ENCODE peak calls at places on chromosomes 7 and 10, in ten cellular contexts. C is CD4-positive, alpha-beta T cell; K is non-pigmented ciliary epithelial cell; A is NAMALWA; Z is ACHN; X is endothelial cell; J is suprapubic skin; I is central memory CD8-positive, alpha-beta T cell; E is activated CD4-positive, alpha-beta T cell treated with anti-CD3 and anti-CD28 coated beads, Interleukin-2, amount 50 U/mL, for 24 hours; U is cardiac muscle cell. H is an unnamed sample.
A peak's percentile ranks its signal among the peaks of the same experiment; 100 is the strongest.

GRCh38 chr10:129039406-129040345 is 427.4 kb upstream of the MGMT start:
- DNase-seq in C (no peak), K (no peak), A (no peak), Z (no peak), X (peak; percentile 50), J (no peak), I (no peak), E (no peak), U (no peak), H (no peak)

GRCh38 chr10:116744849-116745248 is 2.5 kb upstream of the HSPA12A start:
- DNase-seq in C (no peak), K (no peak), A (no peak), Z (no peak), X (no peak), J (no peak), I (no peak), E (no peak), U (no peak), H (no peak)

GRCh38 chr7:123621707-123622106 is 20.1 kb downstream of the ASB15 start:
- DNase-seq in C (no peak), K (no peak), A (no peak), Z (no peak), X (no peak), J (no peak), I (no peak), E (no peak), U (no peak), H (no peak)

GRCh38 chr7:34949356-34949755 is 87.9 kb downstream of the DPY19L1 start:
- DNase-seq in C (no peak), K (no peak), A (no peak), Z (no peak), X (no peak), J (no peak), I (no peak), E (no peak), U (no peak), H (no peak)

GRCh38 chr10:88983206-88983605 is 7.4 kb upstream of the FAS start:
- DNase-seq in C (no peak), K (no peak), A (no peak), Z (no peak), X (no peak), J (no peak), I (no peak), E (no peak), U (no peak), H (no peak)

GRCh38 chr10:102918817-102919236 is 733 bp downstream of the CNNM2 start:
- DNase-seq in C (no peak), K (no peak), A (no peak), Z (peak; percentile 28), X (no peak), J (no peak), I (no peak), E (no peak), U (no peak), H (peak; percentile 21)

GRCh38 chr10:70619271-70620019 is 16.9 kb upstream of the PRF1 start:
- DNase-seq in C (no peak), K (no peak), A (peak; percentile 13), Z (peak; percentile 49), X (no peak), J (no peak), I (no peak), E (no peak), U (no peak), H (no peak)

GRCh38 chr7:152486968-152487367 is 51.2 kb upstream of the KMT2C start:
- DNase-seq in C (no peak), K (no peak), A (no peak), Z (no peak), X (no peak), J (no peak), I (no peak), E (no peak), U (no peak), H (no peak)

GRCh38 chr7:20310963-20311742 is 19.5 kb upstream of the ITGB8 start:
- DNase-seq in C (no peak), K (no peak), A (peak; percentile 76), Z (peak; percentile 70), X (no peak), J (no peak), I (no peak), E (no peak), U (peak; percentile 22), H (no peak)

GRCh38 chr7:116671681-116672595 is at the start of gene MET:
- DNase-seq in C (no peak), K (no peak), A (no peak), Z (peak; percentile 97), X (peak; percentile 68), J (peak; percentile 81), I (no peak), E (no peak), U (peak; percentile 80), H (no peak)

GRCh38 chr7:28044825-28045224 is 135.8 kb downstream of the JAZF1 start:
- DNase-seq in C (no peak), K (no peak), A (no peak), Z (peak; percentile 63), X (no peak), J (no peak), I (no peak), E (no peak), U (no peak), H (no peak)

GRCh38 chr10:20990604-20991003 is 93.5 kb upstream of the NEBL start:
- DNase-seq in C (no peak), K (peak; percentile 48), A (no peak), Z (no peak), X (no peak), J (no peak), I (no peak), E (no peak), U (no peak), H (no peak)

GRCh38 chr10:123274513-123275182 is 120.4 kb downstream of the BUB3 start:
- DNase-seq in C (no peak), K (no peak), A (no peak), Z (no peak), X (no peak), J (no peak), I (no peak), E (no peak), U (no peak), H (no peak)

GRCh38 chr7:56199639-56200038 is 83.4 kb upstream of the NUPR2 start:
- DNase-seq in C (no peak), K (no peak), A (no peak), Z (no peak), X (no peak), J (no peak), I (no peak), E (no peak), U (no peak), H (no peak)

GRCh38 chr7:80309971-80310549 is 175.4 kb downstream of the GNAI1 start:
- DNase-seq in C (no peak), K (no peak), A (no peak), Z (no peak), X (no peak), J (no peak), I (no peak), E (no peak), U (no peak), H (no peak)

GRCh38 chr7:140723002-140723401 is 26.5 kb downstream of the NDUFB2 start:
- DNase-seq in C (peak; percentile 57), K (no peak), A (no peak), Z (no peak), X (no peak), J (no peak), I (no peak), E (no peak), U (no peak), H (peak; percentile 61)

GRCh38 chr10:131928248-131929095 is 27.7 kb downstream of the PPP2R2D start:
- DNase-seq in C (no peak), K (no peak), A (no peak), Z (no peak), X (no peak), J (no peak), I (no peak), E (no peak), U (no peak), H (peak; percentile 24)

GRCh38 chr7:4683884-4684565 is 1.9 kb downstream of the FOXK1 start:
- DNase-seq in C (peak; percentile 21), K (no peak), A (peak; percentile 70), Z (peak; percentile 85), X (no peak), J (no peak), I (no peak), E (peak; percentile 32), U (peak; percentile 25), H (peak; percentile 1)

H was measured in T-cell.